ENCODE peak calls at places on chromosomes 11 and 22, in ten cellular contexts. J, N, M, C, G, H, X, T, D and L are unnamed samples.

GRCh38 chr11:46876471-46876870 is 30.4 kb upstream of the CKAP5 start:
- DNase-seq in T (no peak), D (no peak), M (no peak), C (no peak), H (no peak), G (no peak), N (no peak), J (no peak), X (no peak), L (no peak)

GRCh38 chr11:61488651-61489291 is 19.8 kb upstream of the LRRC10B start:
- DNase-seq in J (no peak), M (no peak), D (no peak), H (no peak), X (no peak), T (no peak), G (no peak), N (no peak), C (peak; percentile 59), L (no peak)

GRCh38 chr22:22720724-22721261 is 76.4 kb downstream of the GGTLC2 start:
- DNase-seq in T (peak; percentile 24), X (no peak), C (peak; percentile 15), G (no peak), J (peak; percentile 30), D (no peak), M (no peak), H (no peak), N (no peak), L (no peak)

GRCh38 chr11:69115586-69116560 is 39.9 kb upstream of the SMIM38 start:
- DNase-seq in X (no peak), C (peak; percentile 57), G (no peak), H (no peak), N (no peak), T (no peak), D (no peak), J (no peak), M (no peak), L (no peak)

GRCh38 chr11:92642146-92642919 is 327.1 kb upstream of the MTNR1B start:
- DNase-seq in G (no peak), X (no peak), N (no peak), C (no peak), D (no peak), T (no peak), J (no peak), M (no peak), H (no peak), L (no peak)

GRCh38 chr11:73752903-73753302 is 8.0 kb downstream of the RAB6A start:
- DNase-seq in G (no peak), X (no peak), J (no peak), H (no peak), M (no peak), C (no peak), N (no peak), T (no peak), D (no peak), L (no peak)

GRCh38 chr22:36510966-36511881 is 4.4 kb upstream of the FOXRED2 start:
- DNase-seq in J (peak; percentile 17), X (no peak), H (no peak), T (peak; percentile 41), G (no peak), M (no peak), D (no peak), C (peak; percentile 69), N (no peak), L (peak; percentile 3)

GRCh38 chr11:69637601-69637955 is 3.4 kb upstream of the CCND1 start:
- DNase-seq in N (no peak), H (no peak), X (no peak), G (no peak), M (no peak), J (no peak), C (no peak), D (no peak), T (no peak), L (no peak)

GRCh38 chr11:130765951-130766649 is 150.2 kb downstream of the SNX19 start:
- DNase-seq in T (no peak), X (no peak), M (no peak), J (no peak), D (no peak), H (no peak), N (no peak), G (no peak), C (no peak), L (no peak)

GRCh38 chr11:109728056-109728455 is 306.1 kb downstream of the C11orf87 start:
- DNase-seq in G (no peak), H (no peak), N (no peak), D (no peak), C (no peak), X (no peak), M (no peak), T (no peak), J (no peak), L (no peak)

GRCh38 chr11:119482561-119483001 is 59.6 kb upstream of the THY1 start:
- DNase-seq in N (no peak), H (no peak), J (no peak), D (no peak), G (no peak), C (no peak), T (no peak), X (no peak), M (no peak), L (no peak)

GRCh38 chr22:21568207-21569075 is 927 bp downstream of the UBE2L3 start:
- DNase-seq in G (no peak), C (peak; percentile 49), H (no peak), D (no peak), N (no peak), J (peak; percentile 14), M (no peak), X (no peak), T (peak; percentile 26), L (no peak)

GRCh38 chr22:18056161-18056666 is 21.6 kb upstream of the PEX26 start:
- DNase-seq in D (no peak), X (no peak), H (no peak), J (no peak), G (no peak), T (no peak), M (peak; percentile 67), C (no peak), N (peak; percentile 71), L (no peak)

GRCh38 chr11:93622043-93622442 is 39.4 kb upstream of the CEP295 start:
- DNase-seq in M (no peak), J (no peak), G (no peak), D (no peak), T (no peak), N (no peak), X (no peak), H (no peak), C (no peak), L (no peak)

GRCh38 chr22:22865311-22866072 is 22.1 kb upstream of the IGLL5 start:
- DNase-seq in M (no peak), X (no peak), J (no peak), T (peak; percentile 59), H (no peak), C (peak; percentile 16), N (no peak), D (no peak), G (no peak), L (no peak)

GRCh38 chr22:48753752-48754517 is 1073.7 kb downstream of the BRD1 start:
- DNase-seq in J (no peak), M (no peak), G (no peak), T (no peak), D (no peak), C (no peak), X (no peak), N (no peak), H (no peak), L (no peak)

GRCh38 chr22:38315801-38316339 is 1.4 kb downstream of the CSNK1E start:
- DNase-seq in H (no peak), T (no peak), M (no peak), C (peak; percentile 26), J (no peak), D (no peak), N (no peak), X (no peak), G (no peak), L (no peak)

GRCh38 chr11:4991066-4991465 is 3.6 kb upstream of the OR51L1 start:
- DNase-seq in M (no peak), C (peak; percentile 10), J (no peak), G (no peak), X (no peak), N (no peak), H (no peak), T (no peak), D (no peak), L (no peak)

GRCh38 chr11:65973439-65974110 is 12.0 kb downstream of the SART1 start:
- DNase-seq in H (no peak), T (no peak), M (no peak), N (no peak), G (no peak), C (no peak), D (no peak), X (no peak), J (no peak), L (no peak)

GRCh38 chr11:63922673-63923192 is 5.8 kb upstream of the RCOR2 start:
- DNase-seq in H (no peak), N (no peak), T (no peak), C (no peak), D (no peak), X (no peak), J (no peak), M (no peak), G (no peak), L (no peak)

GRCh38 chr22:36386900-36387663 is 685 bp downstream of the MYH9 start:
- DNase-seq in N (no peak), G (peak; percentile 58), J (no peak), X (no peak), C (no peak), D (no peak), T (no peak), M (no peak), H (no peak), L (no peak)

GRCh38 chr11:12090761-12091261 is 19.6 kb upstream of the MICAL2 start:
- DNase-seq in N (no peak), T (no peak), H (no peak), X (no peak), J (no peak), C (no peak), M (no peak), D (no peak), G (no peak), L (no peak)

GRCh38 chr11:116294630-116295029 is 478.2 kb downstream of the BUD13 start:
- DNase-seq in J (no peak), C (peak; percentile 25), D (no peak), X (no peak), H (no peak), G (no peak), T (no peak), M (no peak), N (no peak), L (no peak)

GRCh38 chr11:69253028-69253427 is 40.9 kb upstream of the MYEOV start:
- DNase-seq in C (peak; percentile 43), N (peak; percentile 25), X (no peak), G (peak; percentile 37), H (no peak), T (no peak), D (no peak), J (no peak), M (peak; percentile 18), L (no peak)

GRCh38 chr11:95835351-95835750 is 45.1 kb downstream of the CEP57 start:
- DNase-seq in D (no peak), N (no peak), G (no peak), C (no peak), M (no peak), H (no peak), J (no peak), X (no peak), T (no peak), L (no peak)

GRCh38 chr11:128688896-128689546 is 4.9 kb upstream of the FLI1 start:
- DNase-seq in C (no peak), T (no peak), M (no peak), D (no peak), J (no peak), N (no peak), H (no peak), X (no peak), G (no peak), L (no peak)

GRCh38 chr11:109037856-109038780 is 373.2 kb downstream of the DDX10 start:
- DNase-seq in D (no peak), G (peak; percentile 29), J (no peak), N (peak; percentile 97), M (peak; percentile 94), H (no peak), C (peak; percentile 80), T (no peak), X (no peak), L (no peak)

GRCh38 chr11:122981388-122982264 is at the start of gene BSX:
- DNase-seq in C (peak; percentile 74), T (peak; percentile 60), X (peak; percentile 49), N (no peak), G (no peak), M (peak; percentile 13), D (no peak), H (peak; percentile 57), J (peak; percentile 42), L (peak; percentile 24)